ENCODE peak calls at places on chromosomes 1 and 21, in eight cellular contexts. Y, L, Z, F, I, X, Q and D are unnamed samples.

GRCh38 chr1:172452536-172453159 is 8.8 kb upstream of the PIGC start:
- DNase-seq in Y (no peak), L (no peak), Z (no peak), F (no peak), I (no peak), X (no peak), Q (no peak), D (no peak)

GRCh38 chr1:83583351-83584014 is 415.4 kb downstream of the TTLL7 start:
- DNase-seq in Y (no peak), L (peak; percentile 4), Z (no peak), F (no peak), I (no peak), X (no peak), Q (no peak), D (no peak)

GRCh38 chr21:25733859-25734653 is 648 bp downstream of the ATP5PF start:
- DNase-seq in Y (peak; percentile 49), L (peak; percentile 1), Z (no peak), F (peak; percentile 24), I (no peak), X (no peak), Q (no peak), D (peak; percentile 40)

GRCh38 chr21:41973861-41974751 is 20.3 kb upstream of the C2CD2 start:
- DNase-seq in Y (peak; percentile 14), L (peak; percentile 23), Z (no peak), F (no peak), I (no peak), X (peak; percentile 43), Q (no peak), D (peak; percentile 89)

GRCh38 chr1:156310962-156311361 is 11.9 kb upstream of the VHLL start:
- DNase-seq in Y (no peak), L (peak; percentile 47), Z (no peak), F (no peak), I (no peak), X (no peak), Q (no peak), D (peak; percentile 72)

GRCh38 chr1:206757524-206758266 is 12.9 kb upstream of the IL19 start:
- DNase-seq in Y (no peak), L (no peak), Z (no peak), F (no peak), I (no peak), X (no peak), Q (no peak), D (peak; percentile 70)

GRCh38 chr1:212167098-212167497 is 118.1 kb upstream of the PPP2R5A start:
- DNase-seq in Y (peak; percentile 90), L (no peak), Z (no peak), F (no peak), I (no peak), X (no peak), Q (no peak), D (peak; percentile 18)

GRCh38 chr1:50420689-50421365 is 2.4 kb downstream of the DMRTA2 start:
- DNase-seq in Y (no peak), L (no peak), Z (no peak), F (peak; percentile 54), I (no peak), X (no peak), Q (no peak), D (no peak)

GRCh38 chr1:229410692-229411433 is 23.0 kb downstream of the ACTA1 start:
- DNase-seq in Y (no peak), L (peak; percentile 51), Z (no peak), F (peak; percentile 86), I (no peak), X (peak; percentile 43), Q (no peak), D (peak; percentile 93)

GRCh38 chr1:54013393-54014008 is 4.5 kb downstream of the LDLRAD1 start:
- DNase-seq in Y (no peak), L (no peak), Z (no peak), F (peak; percentile 21), I (no peak), X (no peak), Q (no peak), D (no peak)

GRCh38 chr1:201739492-201740085 is 89.4 kb upstream of the IPO9 start:
- DNase-seq in Y (peak; percentile 61), L (no peak), Z (peak; percentile 61), F (peak; percentile 85), I (no peak), X (no peak), Q (no peak), D (peak; percentile 28)

GRCh38 chr1:152013664-152014237 is 20.1 kb upstream of the S100A10 start:
- DNase-seq in Y (peak; percentile 48), L (peak; percentile 72), Z (no peak), F (no peak), I (no peak), X (peak; percentile 56), Q (no peak), D (peak; percentile 73)

GRCh38 chr1:180773210-180773865 is 139.4 kb upstream of the KIAA1614 start:
- DNase-seq in Y (peak; percentile 64), L (no peak), Z (no peak), F (no peak), I (no peak), X (no peak), Q (no peak), D (no peak)

GRCh38 chr21:44527983-44528633 is 11.9 kb downstream of the KRTAP10-1 start:
- DNase-seq in Y (no peak), L (no peak), Z (no peak), F (no peak), I (no peak), X (no peak), Q (no peak), D (no peak)

GRCh38 chr1:15923241-15923640 is 52.7 kb downstream of the ZBTB17 start:
- DNase-seq in Y (peak; percentile 49), L (no peak), Z (no peak), F (no peak), I (no peak), X (no peak), Q (no peak), D (no peak)

GRCh38 chr1:40796939-40797667 is 13.5 kb downstream of the KCNQ4 start:
- DNase-seq in Y (no peak), L (no peak), Z (no peak), F (no peak), I (no peak), X (no peak), Q (no peak), D (no peak)

GRCh38 chr21:36249576-36250422 is 70.2 kb upstream of the MORC3 start:
- DNase-seq in Y (no peak), L (no peak), Z (no peak), F (no peak), I (no peak), X (no peak), Q (no peak), D (no peak)

GRCh38 chr1:228983661-228984060 is 248.4 kb downstream of the RHOU start:
- DNase-seq in Y (no peak), L (no peak), Z (no peak), F (no peak), I (no peak), X (no peak), Q (no peak), D (no peak)

GRCh38 chr1:85330711-85331290 is 54.4 kb upstream of the BCL10 start:
- DNase-seq in Y (peak; percentile 95), L (no peak), Z (no peak), F (no peak), I (no peak), X (no peak), Q (no peak), D (no peak)

GRCh38 chr1:205741681-205742080 is 8.3 kb downstream of the NUCKS1 start:
- DNase-seq in Y (no peak), L (no peak), Z (no peak), F (no peak), I (no peak), X (no peak), Q (no peak), D (no peak)

GRCh38 chr1:205744403-205744802 is 5.6 kb downstream of the NUCKS1 start:
- DNase-seq in Y (no peak), L (no peak), Z (no peak), F (no peak), I (no peak), X (no peak), Q (no peak), D (no peak)

GRCh38 chr1:205743977-205744376 is 6.0 kb downstream of the NUCKS1 start:
- DNase-seq in Y (no peak), L (no peak), Z (no peak), F (no peak), I (no peak), X (no peak), Q (no peak), D (no peak)

GRCh38 chr1:205735218-205735617 is 14.8 kb downstream of the NUCKS1 start:
- DNase-seq in Y (no peak), L (no peak), Z (no peak), F (no peak), I (no peak), X (no peak), Q (no peak), D (no peak)

GRCh38 chr1:205739348-205740160 is 10.4 kb downstream of the NUCKS1 start:
- DNase-seq in Y (no peak), L (peak; percentile 53), Z (no peak), F (no peak), I (no peak), X (no peak), Q (no peak), D (peak; percentile 32)
- TF ChIP-seq CTCF in Y (peak; percentile 15), L (peak; percentile 17), Z (no peak), F (peak; percentile 39), I (no peak), X (peak; percentile 20), Q (no peak), D (no peak)

GRCh38 chr1:31564606-31564989 is 11.7 kb upstream of the TINAGL1 start:
- DNase-seq in Y (no peak), L (no peak), Z (no peak), F (no peak), I (no peak), X (no peak), Q (no peak), D (no peak)
- TF ChIP-seq MAX in Y (no peak), L (no peak), Z (no peak), F (no peak), I (no peak), X (no peak), Q (no peak), D (no peak)

GRCh38 chr1:27668808-27669723 is 2.9 kb downstream of the IFI6 start:
- DNase-seq in Y (peak; percentile 59), L (peak; percentile 58), Z (no peak), F (peak; percentile 85), I (no peak), X (peak; percentile 83), Q (no peak), D (peak; percentile 74)
- H3K4me3 ChIP-seq in Y (peak overlapping the region; percentile 37), L (peak overlapping the region; percentile 38), Z (peak overlapping the region; percentile 31), F (peak overlapping the region; percentile 42), I (no peak overlapping the region), X (peak overlapping the region; percentile 27), Q (peak overlapping the region; percentile 63), D (no peak overlapping the region)

DNA sequence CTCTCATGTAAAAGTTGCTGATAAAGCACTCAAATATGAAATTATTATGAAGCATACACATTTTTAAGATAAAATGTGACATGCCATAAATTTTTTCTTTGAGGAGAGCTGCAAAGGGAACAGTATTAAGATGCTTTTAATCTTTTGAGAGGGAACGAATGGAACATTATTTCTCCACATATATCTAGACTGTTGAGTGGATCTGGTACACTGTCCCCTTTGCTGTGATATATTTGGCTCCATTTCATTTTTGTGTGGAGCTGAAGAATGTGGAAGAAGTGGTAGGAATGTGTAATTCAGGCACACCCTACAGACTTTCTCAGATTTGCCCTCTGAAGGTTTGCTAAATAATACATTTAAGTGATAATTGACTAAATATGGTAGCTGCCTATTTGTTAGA is 31.7 kb downstream of the PGM1 start:
- DNase-seq in Y (no peak), L (no peak), Z (no peak), F (no peak), I (no peak), X (no peak), Q (no peak), D (no peak)
- TF ChIP-seq CTCF in Y (no peak), L (no peak), Z (no peak), F (peak; percentile 48), I (no peak), X (no peak), Q (no peak), D (no peak)

GRCh38 chr1:23452011-23452411 is 27.5 kb upstream of the TCEA3 start:
- DNase-seq in Y (no peak), L (no peak), Z (peak; percentile 24), F (peak; percentile 54), I (no peak), X (no peak), Q (no peak), D (peak; percentile 71)
- TF ChIP-seq MAX in Y (no peak), L (no peak), Z (peak; percentile 62), F (peak; percentile 16), I (no peak), X (no peak), Q (no peak), D (no peak)